ENCODE peak calls at places on chromosomes 13 and 19, in six cellular contexts. One of them, this sample, is unnamed.

GRCh38 chr13:102128216-102128800 is 273.5 kb downstream of the FGF14 start:
- DNase-seq in cardiac muscle cell: no peak
- DNase-seq in pancreas: no peak
- DNase-seq in left ventricle myocardium inferior: no peak
- DNase-seq in CD4-positive, alpha-beta memory T cell: no peak
- DNase-seq in Caco-2: no peak
- DNase-seq in this sample: no peak

GRCh38 chr19:20165971-20166592 is 932 bp upstream of the ZNF486 start:
- DNase-seq in cardiac muscle cell: no peak
- DNase-seq in pancreas: no peak
- DNase-seq in left ventricle myocardium inferior: no peak
- DNase-seq in CD4-positive, alpha-beta memory T cell: no peak
- DNase-seq in Caco-2: no peak
- DNase-seq in this sample: no peak

GRCh38 chr13:27822873-27823311 is 30.6 kb downstream of the GSX1 start:
- DNase-seq in cardiac muscle cell: peak; percentile 13
- DNase-seq in pancreas: no peak
- DNase-seq in left ventricle myocardium inferior: no peak
- DNase-seq in CD4-positive, alpha-beta memory T cell: no peak
- DNase-seq in Caco-2: no peak
- DNase-seq in this sample: no peak

GRCh38 chr19:1113278-1113985 is 9.6 kb downstream of the GPX4 start:
- DNase-seq in cardiac muscle cell: peak; percentile 98
- DNase-seq in pancreas: peak; percentile 98
- DNase-seq in left ventricle myocardium inferior: peak; percentile 97
- DNase-seq in CD4-positive, alpha-beta memory T cell: peak; percentile 79
- DNase-seq in Caco-2: peak; percentile 82
- DNase-seq in this sample: peak; percentile 97

GRCh38 chr19:49094505-49095482 is 9.5 kb downstream of the SNRNP70 start:
- DNase-seq in cardiac muscle cell: no peak
- DNase-seq in pancreas: no peak
- DNase-seq in left ventricle myocardium inferior: peak; percentile 69
- DNase-seq in CD4-positive, alpha-beta memory T cell: no peak
- DNase-seq in Caco-2: no peak
- DNase-seq in this sample: no peak

GRCh38 chr19:6060600-6061391 is 49.5 kb downstream of the RFX2 start:
- DNase-seq in cardiac muscle cell: no peak
- DNase-seq in pancreas: no peak
- DNase-seq in left ventricle myocardium inferior: no peak
- DNase-seq in CD4-positive, alpha-beta memory T cell: no peak
- DNase-seq in Caco-2: no peak
- DNase-seq in this sample: no peak

GRCh38 chr13:38868399-38868798 is 122.2 kb downstream of the STOML3 start:
- DNase-seq in cardiac muscle cell: no peak
- DNase-seq in pancreas: no peak
- DNase-seq in left ventricle myocardium inferior: no peak
- DNase-seq in CD4-positive, alpha-beta memory T cell: no peak
- DNase-seq in Caco-2: no peak
- DNase-seq in this sample: no peak

GRCh38 chr13:52809310-52809769 is 39.1 kb downstream of the PCDH8 start:
- DNase-seq in cardiac muscle cell: peak; percentile 70
- DNase-seq in pancreas: peak; percentile 43
- DNase-seq in left ventricle myocardium inferior: peak; percentile 33
- DNase-seq in CD4-positive, alpha-beta memory T cell: peak; percentile 9
- DNase-seq in Caco-2: peak; percentile 79
- DNase-seq in this sample: peak; percentile 73

GRCh38 chr19:2554856-2555255 is 78.9 kb downstream of the GADD45B start:
- DNase-seq in cardiac muscle cell: no peak
- DNase-seq in pancreas: no peak
- DNase-seq in left ventricle myocardium inferior: peak; percentile 13
- DNase-seq in CD4-positive, alpha-beta memory T cell: no peak
- DNase-seq in Caco-2: no peak
- DNase-seq in this sample: no peak

GRCh38 chr19:12783226-12783848 is 7.9 kb upstream of the JUNB start:
- DNase-seq in cardiac muscle cell: no peak
- DNase-seq in pancreas: no peak
- DNase-seq in left ventricle myocardium inferior: no peak
- DNase-seq in CD4-positive, alpha-beta memory T cell: no peak
- DNase-seq in Caco-2: no peak
- DNase-seq in this sample: no peak

GRCh38 chr13:47175172-47175806 is 278.4 kb upstream of the HTR2A start:
- DNase-seq in cardiac muscle cell: peak; percentile 65
- DNase-seq in pancreas: no peak
- DNase-seq in left ventricle myocardium inferior: no peak
- DNase-seq in CD4-positive, alpha-beta memory T cell: no peak
- DNase-seq in Caco-2: no peak
- DNase-seq in this sample: no peak

GRCh38 chr13:30736461-30736860 is 1.1 kb downstream of the ALOX5AP start:
- DNase-seq in cardiac muscle cell: no peak
- DNase-seq in pancreas: no peak
- DNase-seq in left ventricle myocardium inferior: no peak
- DNase-seq in CD4-positive, alpha-beta memory T cell: no peak
- DNase-seq in Caco-2: no peak
- DNase-seq in this sample: no peak

GRCh38 chr13:30737511-30738342 is 2.4 kb downstream of the ALOX5AP start:
- DNase-seq in cardiac muscle cell: no peak
- DNase-seq in pancreas: no peak
- DNase-seq in left ventricle myocardium inferior: no peak
- DNase-seq in CD4-positive, alpha-beta memory T cell: no peak
- DNase-seq in Caco-2: no peak
- DNase-seq in this sample: no peak

GRCh38 chr13:30738526-30738925 is 3.2 kb downstream of the ALOX5AP start:
- DNase-seq in cardiac muscle cell: no peak
- DNase-seq in pancreas: no peak
- DNase-seq in left ventricle myocardium inferior: no peak
- DNase-seq in CD4-positive, alpha-beta memory T cell: no peak
- DNase-seq in Caco-2: no peak
- DNase-seq in this sample: no peak

GRCh38 chr13:30735025-30735967 is at the start of gene ALOX5AP:
- DNase-seq in cardiac muscle cell: no peak
- DNase-seq in pancreas: no peak
- DNase-seq in left ventricle myocardium inferior: no peak
- DNase-seq in CD4-positive, alpha-beta memory T cell: peak; percentile 45
- DNase-seq in Caco-2: no peak
- DNase-seq in this sample: no peak

GRCh38 chr13:30736921-30737320 is 1.6 kb downstream of the ALOX5AP start:
- DNase-seq in cardiac muscle cell: no peak
- DNase-seq in pancreas: no peak
- DNase-seq in left ventricle myocardium inferior: no peak
- DNase-seq in CD4-positive, alpha-beta memory T cell: no peak
- DNase-seq in Caco-2: no peak
- DNase-seq in this sample: no peak
- H3K4me1 ChIP-seq in cardiac muscle cell: no peaks in the 10 kb centered on the region
- H3K4me1 ChIP-seq in pancreas: no peaks in the 10 kb centered on the region
- H3K4me1 ChIP-seq in left ventricle myocardium inferior: no peaks in the 10 kb centered on the region
- H3K4me1 ChIP-seq in CD4-positive, alpha-beta memory T cell: peaks cover 63% of the 10 kb centered on the region
- H3K4me1 ChIP-seq in Caco-2: peaks cover 16% of the 10 kb centered on the region
- H3K4me1 ChIP-seq in this sample: peaks cover 16% of the 10 kb centered on the region

GRCh38 chr13:77019756-77020155 is 7.2 kb downstream of the FBXL3 start:
- DNase-seq in cardiac muscle cell: no peak
- DNase-seq in pancreas: no peak
- DNase-seq in left ventricle myocardium inferior: no peak
- DNase-seq in CD4-positive, alpha-beta memory T cell: no peak
- DNase-seq in Caco-2: no peak
- DNase-seq in this sample: no peak
- H3K4me1 ChIP-seq in cardiac muscle cell: no peaks in the 10 kb centered on the region
- H3K4me1 ChIP-seq in pancreas: peaks cover 25% of the 10 kb centered on the region
- H3K4me1 ChIP-seq in left ventricle myocardium inferior: peaks cover 96% of the 10 kb centered on the region
- H3K4me1 ChIP-seq in CD4-positive, alpha-beta memory T cell: peaks cover 86% of the 10 kb centered on the region
- H3K4me1 ChIP-seq in Caco-2: peaks cover 5% of the 10 kb centered on the region
- H3K4me1 ChIP-seq in this sample: peaks cover 63% of the 10 kb centered on the region

DNA sequence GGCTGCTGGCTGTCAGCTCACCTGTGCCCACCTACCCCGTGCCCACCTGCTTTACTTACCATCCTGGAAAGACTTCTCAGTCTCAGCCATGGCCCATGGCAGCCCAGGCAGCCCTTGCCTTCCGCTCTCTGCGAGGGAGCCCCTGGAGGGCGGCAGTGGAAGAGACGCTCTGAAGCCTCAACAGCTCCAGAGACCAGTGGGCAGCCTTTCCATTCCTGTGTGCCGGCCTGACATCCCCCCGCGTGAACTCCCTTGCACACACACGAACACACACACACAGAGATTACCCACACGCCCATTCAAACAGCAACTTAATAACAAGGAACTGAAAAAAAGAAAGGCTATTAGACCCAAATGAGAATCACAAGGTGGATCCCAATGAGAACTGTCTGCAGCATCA is 14.2 kb upstream of the RASA3 start:
- DNase-seq in cardiac muscle cell: no peak
- DNase-seq in pancreas: no peak
- DNase-seq in left ventricle myocardium inferior: no peak
- DNase-seq in CD4-positive, alpha-beta memory T cell: no peak
- DNase-seq in Caco-2: peak; percentile 28
- DNase-seq in this sample: peak; percentile 54
- H3K4me1 ChIP-seq in cardiac muscle cell: no peaks in the 10 kb centered on the region
- H3K4me1 ChIP-seq in pancreas: peaks cover 17% of the 10 kb centered on the region
- H3K4me1 ChIP-seq in left ventricle myocardium inferior: no peaks in the 10 kb centered on the region
- H3K4me1 ChIP-seq in CD4-positive, alpha-beta memory T cell: peaks cover 98% of the 10 kb centered on the region
- H3K4me1 ChIP-seq in Caco-2: no peaks in the 10 kb centered on the region
- H3K4me1 ChIP-seq in this sample: peaks cover 19% of the 10 kb centered on the region

GRCh38 chr13:109154546-109154945 is 525.1 kb downstream of the MYO16 start:
- DNase-seq in cardiac muscle cell: no peak
- DNase-seq in pancreas: no peak
- DNase-seq in left ventricle myocardium inferior: no peak
- DNase-seq in CD4-positive, alpha-beta memory T cell: no peak
- DNase-seq in Caco-2: no peak
- DNase-seq in this sample: no peak
- H3K4me1 ChIP-seq in cardiac muscle cell: no peaks in the 10 kb centered on the region
- H3K4me1 ChIP-seq in pancreas: no peaks in the 10 kb centered on the region
- H3K4me1 ChIP-seq in left ventricle myocardium inferior: peaks cover 18% of the 10 kb centered on the region
- H3K4me1 ChIP-seq in CD4-positive, alpha-beta memory T cell: no peaks in the 10 kb centered on the region
- H3K4me1 ChIP-seq in Caco-2: peaks cover 23% of the 10 kb centered on the region
- H3K4me1 ChIP-seq in this sample: peaks cover 10% of the 10 kb centered on the region

GRCh38 chr13:73993661-73994060 is 140.5 kb downstream of the KLF12 start:
- DNase-seq in cardiac muscle cell: no peak
- DNase-seq in pancreas: no peak
- DNase-seq in left ventricle myocardium inferior: no peak
- DNase-seq in CD4-positive, alpha-beta memory T cell: no peak
- DNase-seq in Caco-2: no peak
- DNase-seq in this sample: no peak
- H3K4me1 ChIP-seq in cardiac muscle cell: peaks cover 24% of the 10 kb centered on the region
- H3K4me1 ChIP-seq in pancreas: no peaks in the 10 kb centered on the region
- H3K4me1 ChIP-seq in left ventricle myocardium inferior: peaks cover 28% of the 10 kb centered on the region
- H3K4me1 ChIP-seq in CD4-positive, alpha-beta memory T cell: peaks cover 28% of the 10 kb centered on the region
- H3K4me1 ChIP-seq in Caco-2: peaks cover 13% of the 10 kb centered on the region
- H3K4me1 ChIP-seq in this sample: no peaks in the 10 kb centered on the region

GRCh38 chr19:17753976-17754375 is 2.7 kb downstream of the FCHO1 start:
- DNase-seq in cardiac muscle cell: no peak
- DNase-seq in pancreas: no peak
- DNase-seq in left ventricle myocardium inferior: no peak
- DNase-seq in CD4-positive, alpha-beta memory T cell: no peak
- DNase-seq in Caco-2: no peak
- DNase-seq in this sample: no peak

GRCh38 chr19:17754634-17755532 is 3.6 kb downstream of the FCHO1 start:
- DNase-seq in cardiac muscle cell: no peak
- DNase-seq in pancreas: no peak
- DNase-seq in left ventricle myocardium inferior: no peak
- DNase-seq in CD4-positive, alpha-beta memory T cell: no peak
- DNase-seq in Caco-2: no peak
- DNase-seq in this sample: no peak

GRCh38 chr19:17751103-17751911 is at the start of gene FCHO1:
- DNase-seq in cardiac muscle cell: no peak
- DNase-seq in pancreas: no peak
- DNase-seq in left ventricle myocardium inferior: peak; percentile 33
- DNase-seq in CD4-positive, alpha-beta memory T cell: peak; percentile 85
- DNase-seq in Caco-2: no peak
- DNase-seq in this sample: peak; percentile 79

GRCh38 chr19:17751912-17752273 is 616 bp downstream of the FCHO1 start:
- DNase-seq in cardiac muscle cell: no peak
- DNase-seq in pancreas: no peak
- DNase-seq in left ventricle myocardium inferior: no peak
- DNase-seq in CD4-positive, alpha-beta memory T cell: no peak
- DNase-seq in Caco-2: no peak
- DNase-seq in this sample: no peak

GRCh38 chr19:17752865-17753639 is 1.8 kb downstream of the FCHO1 start:
- DNase-seq in cardiac muscle cell: no peak
- DNase-seq in pancreas: no peak
- DNase-seq in left ventricle myocardium inferior: no peak
- DNase-seq in CD4-positive, alpha-beta memory T cell: no peak
- DNase-seq in Caco-2: no peak
- DNase-seq in this sample: no peak
- H3K4me1 ChIP-seq in cardiac muscle cell: no peaks in the 10 kb centered on the region
- H3K4me1 ChIP-seq in pancreas: no peaks in the 10 kb centered on the region
- H3K4me1 ChIP-seq in left ventricle myocardium inferior: peaks cover under 1% of the 10 kb centered on the region
- H3K4me1 ChIP-seq in CD4-positive, alpha-beta memory T cell: peaks cover 73% of the 10 kb centered on the region
- H3K4me1 ChIP-seq in Caco-2: no peaks in the 10 kb centered on the region
- H3K4me1 ChIP-seq in this sample: peaks cover 5% of the 10 kb centered on the region

DNA sequence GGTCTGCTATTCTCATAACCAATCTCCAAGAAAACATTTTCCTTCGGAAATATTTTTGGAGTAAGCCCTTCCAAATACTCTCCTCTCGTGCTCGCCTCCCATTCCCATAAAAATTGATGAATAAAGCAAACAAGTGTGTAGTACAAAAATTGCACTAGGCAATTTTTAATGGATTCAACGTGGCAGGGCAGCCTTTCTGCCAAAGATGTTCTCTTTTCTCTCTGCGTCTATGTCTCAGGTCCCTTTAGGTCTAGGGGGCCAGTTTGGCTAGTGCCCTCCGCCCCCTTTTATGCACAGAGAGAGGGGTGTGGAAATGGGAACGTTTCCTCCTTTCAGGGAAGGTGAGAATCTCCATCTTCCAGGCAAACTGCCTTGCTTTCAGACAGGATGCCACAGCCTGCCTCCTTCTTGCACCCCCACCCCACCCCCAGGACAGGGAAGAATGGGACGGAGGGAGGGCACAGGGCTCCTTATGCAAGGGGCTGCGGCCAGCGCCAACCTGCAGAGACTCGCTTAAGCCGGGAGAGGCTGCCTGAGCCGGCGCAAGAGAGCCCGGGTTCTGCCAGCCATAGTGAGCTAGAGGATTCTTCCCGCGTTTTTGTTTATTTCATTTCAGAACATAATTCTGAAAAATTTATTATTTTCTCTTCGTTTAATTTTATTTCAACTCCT is 2.7 kb upstream of the ZIC2 start:
- DNase-seq in cardiac muscle cell: no peak
- DNase-seq in pancreas: no peak
- DNase-seq in left ventricle myocardium inferior: no peak
- DNase-seq in CD4-positive, alpha-beta memory T cell: no peak
- DNase-seq in Caco-2: no peak
- DNase-seq in this sample: no peak
- H3K4me1 ChIP-seq in cardiac muscle cell: no peaks in the 10 kb centered on the region
- H3K4me1 ChIP-seq in pancreas: peaks cover 7% of the 10 kb centered on the region
- H3K4me1 ChIP-seq in left ventricle myocardium inferior: peaks cover 41% of the 10 kb centered on the region
- H3K4me1 ChIP-seq in CD4-positive, alpha-beta memory T cell: peaks cover 37% of the 10 kb centered on the region
- H3K4me1 ChIP-seq in Caco-2: peaks cover 18% of the 10 kb centered on the region
- H3K4me1 ChIP-seq in this sample: peaks cover 18% of the 10 kb centered on the region

GRCh38 chr13:29857089-29857488 is 6.7 kb upstream of the UBL3 start:
- DNase-seq in cardiac muscle cell: no peak
- DNase-seq in pancreas: no peak
- DNase-seq in left ventricle myocardium inferior: no peak
- DNase-seq in CD4-positive, alpha-beta memory T cell: no peak
- DNase-seq in Caco-2: no peak
- DNase-seq in this sample: no peak
- H3K4me1 ChIP-seq in cardiac muscle cell: no peaks in the 10 kb centered on the region
- H3K4me1 ChIP-seq in pancreas: peaks cover 7% of the 10 kb centered on the region
- H3K4me1 ChIP-seq in left ventricle myocardium inferior: peaks cover 10% of the 10 kb centered on the region
- H3K4me1 ChIP-seq in CD4-positive, alpha-beta memory T cell: no peaks in the 10 kb centered on the region
- H3K4me1 ChIP-seq in Caco-2: peaks cover 30% of the 10 kb centered on the region
- H3K4me1 ChIP-seq in this sample: peaks cover 6% of the 10 kb centered on the region